ENCODE peak calls at places on chromosomes 12 and 14, in nine cellular contexts. M is tibial nerve, A is fibroblast of pulmonary artery, J is uterus, E is RWPE1, I is Calu3, G is ovary, L is mammary epithelial cell, R is PC-3. H is an unnamed sample.

GRCh38 chr14:24991821-24992220 is 58.1 kb downstream of the STXBP6 start:
- DNase-seq in G (no peak), E (no peak), A (no peak), L (no peak), M (no peak), J (no peak), I (no peak), R (no peak), H (no peak)

GRCh38 chr12:109951751-109952150 is 44.4 kb downstream of the GIT2 start:
- DNase-seq in I (peak), M (no peak), E (peak), R (peak), G (peak), L (peak), J (peak), A (peak), H (no peak)

GRCh38 chr12:107200394-107200793 is 107.0 kb upstream of the CRY1 start:
- DNase-seq in J (no peak), M (no peak), A (peak), I (no peak), L (peak), R (peak), E (peak), G (no peak), H (no peak)

GRCh38 chr12:3611853-3612703 is 121.1 kb downstream of the PRMT8 start:
- DNase-seq in L (no peak), J (no peak), I (no peak), G (no peak), R (no peak), E (no peak), A (no peak), M (no peak), H (no peak)

GRCh38 chr12:6771091-6771495 is 1.2 kb upstream of the LAG3 start:
- DNase-seq in E (no peak), A (peak), M (no peak), G (no peak), J (peak), R (no peak), L (no peak), I (no peak), H (no peak)

GRCh38 chr12:6373022-6373787 is 2.2 kb downstream of the SCNN1A start:
- DNase-seq in M (no peak), A (no peak), J (no peak), E (no peak), I (no peak), L (no peak), R (no peak), G (no peak), H (no peak)

GRCh38 chr14:28779416-28779941 is 12.9 kb downstream of the FOXG1 start:
- DNase-seq in I (no peak), G (no peak), J (no peak), R (no peak), M (no peak), E (no peak), A (no peak), L (no peak), H (no peak)

GRCh38 chr12:38585090-38585489 is 268.5 kb downstream of the ALG10B start:
- DNase-seq in J (no peak), M (no peak), R (peak), E (no peak), G (no peak), L (peak), I (no peak), A (no peak), H (no peak)

GRCh38 chr14:69268763-69269162 is 8.8 kb downstream of the GALNT16 start:
- DNase-seq in E (no peak), L (peak), G (no peak), A (peak), M (no peak), J (no peak), R (peak), I (no peak), H (no peak)

GRCh38 chr12:101795013-101795412 is 35.7 kb downstream of the GNPTAB start:
- DNase-seq in I (no peak), L (no peak), G (no peak), M (no peak), E (no peak), A (no peak), R (no peak), J (no peak), H (no peak)

GRCh38 chr12:98002887-98003493 is 512.4 kb upstream of the TMPO start:
- DNase-seq in G (no peak), E (peak), A (peak), J (no peak), R (peak), M (peak), L (peak), I (peak), H (no peak)

GRCh38 chr14:60064491-60065072 is 27.1 kb upstream of the PCNX4 start:
- DNase-seq in J (no peak), R (peak), I (no peak), G (no peak), L (peak), A (peak), E (peak), M (no peak), H (no peak)

GRCh38 chr12:131102493-131102931 is 148.8 kb downstream of the ADGRD1 start:
- DNase-seq in A (no peak), M (no peak), R (no peak), G (peak), E (no peak), J (no peak), I (no peak), L (no peak), H (no peak)

GRCh38 chr14:90829677-90830076 is 13.4 kb upstream of the TTC7B start:
- DNase-seq in G (peak), A (no peak), L (no peak), I (no peak), M (no peak), E (no peak), J (no peak), R (no peak), H (no peak)

GRCh38 chr14:48690349-48690748 is 895.8 kb downstream of the RPS29 start:
- DNase-seq in I (no peak), R (peak), G (no peak), A (peak), J (no peak), E (no peak), M (no peak), L (no peak), H (no peak)

GRCh38 chr12:115794659-115795081 is 482.8 kb downstream of the MED13L start:
- DNase-seq in M (no peak), J (no peak), I (no peak), R (peak), G (no peak), A (no peak), E (no peak), L (no peak), H (no peak)

GRCh38 chr14:59427653-59428578 is 37.3 kb downstream of the GPR135 start:
- DNase-seq in J (peak), E (no peak), M (no peak), G (peak), A (peak), I (no peak), R (no peak), L (no peak), H (no peak)

GRCh38 chr14:24094839-24095195 is 706 bp downstream of the PCK2 start:
- DNase-seq in R (no peak), G (no peak), L (no peak), J (no peak), M (no peak), E (no peak), I (no peak), A (no peak), H (no peak)

GRCh38 chr14:71856199-71856919 is 75.9 kb upstream of the RGS6 start:
- DNase-seq in R (no peak), I (no peak), M (no peak), E (no peak), J (no peak), A (peak), L (peak), G (no peak), H (no peak)

GRCh38 chr14:59292921-59293605 is 104.6 kb downstream of the DAAM1 start:
- DNase-seq in L (no peak), R (no peak), J (no peak), M (no peak), A (no peak), G (no peak), I (no peak), E (no peak), H (no peak)

GRCh38 chr12:82686223-82687019 is at the start of gene TMTC2:
- DNase-seq in A (peak), R (peak), J (peak), E (peak), G (peak), M (peak), L (peak), I (peak), H (peak)

GRCh38 chr14:57692671-57693070 is 173.2 kb downstream of the SLC35F4 start:
- DNase-seq in A (peak), M (no peak), L (peak), G (no peak), R (peak), E (peak), J (no peak), I (peak), H (no peak)

GRCh38 chr12:121295746-121296617 is 527 bp downstream of the CAMKK2 start:
- DNase-seq in R (peak), A (no peak), L (peak), M (no peak), J (no peak), G (no peak), E (peak), I (peak), H (no peak)

GRCh38 chr14:72657214-72657921 is 236.5 kb downstream of the DPF3 start:
- DNase-seq in A (no peak), J (no peak), E (no peak), I (no peak), L (no peak), R (peak), G (no peak), M (no peak), H (no peak)

GRCh38 chr14:85531141-85531593 is 1.2 kb downstream of the FLRT2 start:
- DNase-seq in A (peak), R (no peak), L (peak), G (peak), M (peak), E (peak), I (no peak), J (peak), H (peak)

DNA sequence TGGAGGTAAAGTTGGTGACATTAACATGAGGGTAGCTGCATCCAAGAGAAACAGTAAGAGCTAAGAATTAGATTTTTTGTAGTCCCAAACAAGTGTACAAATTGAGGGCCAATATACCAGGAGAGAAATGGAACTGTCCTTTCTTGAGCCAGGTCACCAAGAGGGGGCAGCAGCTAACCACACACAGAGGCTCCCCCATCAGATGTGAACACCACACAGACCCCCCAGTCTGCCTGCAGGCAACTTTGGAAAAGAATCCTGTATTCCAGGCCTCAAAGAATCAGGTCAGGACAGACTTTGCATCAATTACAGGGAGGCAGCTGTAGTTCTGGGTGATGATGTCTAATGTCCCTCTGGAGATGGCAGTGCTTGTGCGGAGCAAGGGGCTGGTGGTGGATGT is 77.9 kb downstream of the SPTB start:
- DNase-seq in M (no peak), L (no peak), G (no peak), J (no peak), R (peak), A (peak), E (no peak), I (peak), H (no peak)
- TF ChIP-seq CTCF in M (peak), L (no peak), G (no peak), J (peak), R (peak), A (peak), E (no peak), I (no peak), H (peak)

GRCh38 chr12:46409342-46409741 is 36.8 kb upstream of the SLC38A2 start:
- DNase-seq in E (no peak), J (no peak), I (no peak), M (no peak), L (no peak), G (no peak), R (no peak), A (no peak), H (no peak)
- TF ChIP-seq CTCF in E (no peak), J (no peak), I (no peak), M (no peak), L (no peak), G (no peak), R (no peak), A (no peak), H (no peak)

GRCh38 chr12:26058308-26058707 is 66.5 kb downstream of the BHLHE41 start:
- DNase-seq in G (no peak), E (no peak), I (no peak), J (no peak), L (no peak), R (peak), A (no peak), M (no peak), H (no peak)
- TF ChIP-seq CTCF in G (no peak), E (no peak), I (no peak), J (no peak), L (no peak), R (peak), A (no peak), M (no peak), H (no peak)

GRCh38 chr14:31440280-31440679 is 17.0 kb downstream of the DTD2 start:
- DNase-seq in E (no peak), M (no peak), J (no peak), I (no peak), L (no peak), G (no peak), A (no peak), R (no peak), H (no peak)
- TF ChIP-seq CTCF in E (no peak), M (no peak), J (no peak), I (no peak), L (no peak), G (no peak), A (no peak), R (no peak), H (no peak)

GRCh38 chr12:45309826-45310626 is 94.1 kb downstream of the ANO6 start:
- DNase-seq in J (no peak), L (no peak), R (no peak), A (peak), G (no peak), M (no peak), I (no peak), E (no peak), H (no peak)
- TF ChIP-seq CTCF in J (no peak), L (no peak), R (no peak), A (no peak), G (peak), M (no peak), I (no peak), E (no peak), H (no peak)

DNA sequence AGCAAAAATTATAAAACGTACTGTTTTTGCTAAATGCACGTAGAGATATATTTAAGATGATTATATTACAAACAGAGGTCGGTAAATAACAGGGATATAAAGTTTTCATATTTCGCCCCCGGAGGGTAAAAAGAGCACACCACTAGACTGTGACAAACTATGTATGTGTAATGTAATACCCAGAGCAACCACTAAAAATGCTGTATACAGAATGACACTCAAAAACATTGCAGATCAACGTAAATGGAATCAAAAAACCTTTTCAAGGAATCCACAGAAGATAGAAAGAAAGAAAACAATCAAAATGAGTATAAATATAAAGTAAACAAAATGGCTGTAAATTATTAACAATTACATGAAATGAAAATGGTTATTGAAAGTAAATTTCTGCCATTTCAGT is 37.6 kb upstream of the PRB4 start:
- DNase-seq in J (no peak), R (peak), I (no peak), M (no peak), G (no peak), A (no peak), E (no peak), L (no peak), H (no peak)
- TF ChIP-seq CTCF in J (no peak), R (peak), I (peak), M (no peak), G (no peak), A (no peak), E (no peak), L (peak), H (peak)

GRCh38 chr14:94307410-94307992 is 14.4 kb upstream of the SERPINA10 start:
- DNase-seq in A (peak), L (peak), R (peak), J (no peak), E (no peak), G (no peak), I (no peak), M (no peak), H (no peak)
- TF ChIP-seq CTCF in A (peak), L (peak), R (peak), J (no peak), E (no peak), G (no peak), I (no peak), M (no peak), H (peak)

GRCh38 chr14:21846227-21846885 is 172.7 kb upstream of the OR4E1 start:
- DNase-seq in M (peak), A (no peak), J (no peak), L (peak), E (peak), G (no peak), R (peak), I (peak), H (no peak)

DNA sequence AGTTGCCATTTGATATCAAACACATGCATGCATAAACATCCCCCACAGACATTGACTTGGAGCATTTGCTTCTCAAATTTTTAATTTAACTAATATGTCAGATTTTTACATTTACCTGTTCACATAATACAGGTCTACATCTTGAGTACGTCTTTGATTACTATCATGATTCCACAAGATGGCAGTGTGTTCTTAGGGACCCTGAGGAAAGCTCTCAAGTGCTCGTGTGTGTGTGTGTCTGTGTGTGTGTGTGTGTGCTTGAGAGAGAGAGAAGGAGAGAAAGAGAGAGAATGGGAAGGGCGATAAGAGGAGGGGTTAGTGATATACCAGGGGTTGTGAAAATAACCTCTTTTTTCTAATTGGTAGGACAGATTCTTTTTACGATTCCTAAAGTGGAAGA is 167.1 kb upstream of the OR4E1 start:
- DNase-seq in M (no peak), E (no peak), L (peak), J (no peak), A (no peak), R (peak), I (no peak), G (no peak), H (no peak)
- TF ChIP-seq CTCF in M (no peak), E (no peak), L (no peak), J (no peak), A (no peak), R (peak), I (no peak), G (no peak), H (no peak)

H was measured in osteocyte.